ENCODE peak calls at places on chromosomes 3 and 15, in four cellular contexts. C is IMR-90, J is mesenchymal stem cell, E is mesendoderm. F is an unnamed sample. For H3K79me1, the result is how much of the 10 kb centered on the place peaks cover.

GRCh38 chr3:138686771-138687221 is 78.2 kb downstream of the FAIM start:
- DNase-seq in E (no peak), J (peak), C (peak), F (no peak)

GRCh38 chr3:66098436-66098835 is 59.7 kb upstream of the MAGI1 start:
- DNase-seq in E (no peak), C (peak), J (no peak), F (no peak)

GRCh38 chr3:139016430-139017048 is 4.2 kb downstream of the PRR23B start:
- DNase-seq in E (no peak), C (no peak), J (no peak), F (no peak)

GRCh38 chr15:60399246-60399915 is 1.6 kb upstream of the ANXA2 start:
- DNase-seq in E (no peak), C (no peak), J (no peak), F (peak)

GRCh38 chr15:51621917-51622268 is 678 bp downstream of the DMXL2 start:
- DNase-seq in E (peak), C (peak), J (peak), F (peak)

GRCh38 chr3:128879991-128880390 is 571 bp downstream of the ACAD9 start:
- DNase-seq in E (no peak), J (no peak), C (no peak), F (peak)

GRCh38 chr15:81334768-81335447 is 11.0 kb upstream of the STARD5 start:
- DNase-seq in C (no peak), E (no peak), J (no peak), F (no peak)

GRCh38 chr3:50515565-50516047 is 12.2 kb upstream of the CACNA2D2 start:
- DNase-seq in J (peak), E (peak), C (no peak), F (no peak)

GRCh38 chr15:91047545-91048199 is 25.3 kb upstream of the VPS33B start:
- DNase-seq in C (no peak), J (peak), E (no peak), F (no peak)

GRCh38 chr3:189502256-189502655 is 128.9 kb upstream of the TP63 start:
- DNase-seq in E (no peak), C (no peak), J (no peak), F (no peak)

GRCh38 chr3:53531749-53532148 is 37.3 kb downstream of the CACNA1D start:
- DNase-seq in J (no peak), E (peak), C (no peak), F (peak)

DNA sequence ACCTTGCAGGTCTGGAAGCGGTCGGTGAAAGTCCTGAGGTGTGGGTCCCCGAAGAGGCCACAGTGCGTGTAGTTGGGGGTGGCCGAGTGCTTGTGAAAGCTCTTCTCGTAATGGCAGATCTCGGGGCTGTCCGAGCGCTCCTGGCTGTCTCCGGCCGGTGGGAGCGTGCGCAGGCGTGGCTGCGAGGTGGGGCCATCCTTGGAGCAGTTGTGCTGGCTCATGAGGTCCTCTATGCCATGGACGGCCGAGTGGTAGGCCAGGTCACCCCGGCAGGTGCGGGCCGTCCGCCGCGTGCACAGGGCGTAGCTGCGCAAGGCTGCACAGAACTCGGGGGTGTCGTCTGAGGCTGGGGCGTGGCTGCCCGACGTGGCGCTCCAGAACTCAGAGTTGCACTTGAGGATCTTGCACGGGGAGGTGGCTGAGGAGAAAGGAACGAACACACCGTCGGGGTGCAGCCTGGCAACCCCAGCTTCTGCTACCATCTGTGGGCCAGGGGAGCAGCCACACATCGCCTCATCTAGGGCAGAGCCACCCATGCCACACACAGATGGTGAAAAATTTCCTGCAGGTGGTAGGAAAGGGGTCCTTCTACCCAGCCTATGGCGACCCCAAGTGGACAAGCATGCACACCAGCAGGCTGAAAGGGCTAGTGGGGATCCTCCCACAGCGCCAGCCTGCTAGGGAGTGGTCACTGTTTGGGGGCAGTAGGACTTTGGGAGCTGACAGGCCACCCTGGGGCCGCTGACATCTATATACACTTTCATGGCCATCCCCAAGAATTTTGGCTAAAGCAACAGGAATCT is 36.7 kb downstream of the RGMA start:
- DNase-seq in E (no peak), J (no peak), C (no peak), F (no peak)
- H3K79me1 ChIP-seq in E (under half), J (under half), C (under half), F (under half)

GRCh38 chr15:68574051-68574450 is 4.7 kb upstream of the CORO2B start:
- DNase-seq in C (no peak), E (no peak), J (no peak), F (no peak)

GRCh38 chr15:68574629-68575028 is 4.2 kb upstream of the CORO2B start:
- DNase-seq in J (no peak), E (no peak), C (no peak), F (no peak)

GRCh38 chr15:68578175-68578959 is 426 bp upstream of the CORO2B start:
- DNase-seq in J (peak), C (peak), E (peak), F (no peak)

GRCh38 chr15:68578960-68579935 is at the start of gene CORO2B:
- DNase-seq in J (peak), E (peak), C (peak), F (no peak)

DNA sequence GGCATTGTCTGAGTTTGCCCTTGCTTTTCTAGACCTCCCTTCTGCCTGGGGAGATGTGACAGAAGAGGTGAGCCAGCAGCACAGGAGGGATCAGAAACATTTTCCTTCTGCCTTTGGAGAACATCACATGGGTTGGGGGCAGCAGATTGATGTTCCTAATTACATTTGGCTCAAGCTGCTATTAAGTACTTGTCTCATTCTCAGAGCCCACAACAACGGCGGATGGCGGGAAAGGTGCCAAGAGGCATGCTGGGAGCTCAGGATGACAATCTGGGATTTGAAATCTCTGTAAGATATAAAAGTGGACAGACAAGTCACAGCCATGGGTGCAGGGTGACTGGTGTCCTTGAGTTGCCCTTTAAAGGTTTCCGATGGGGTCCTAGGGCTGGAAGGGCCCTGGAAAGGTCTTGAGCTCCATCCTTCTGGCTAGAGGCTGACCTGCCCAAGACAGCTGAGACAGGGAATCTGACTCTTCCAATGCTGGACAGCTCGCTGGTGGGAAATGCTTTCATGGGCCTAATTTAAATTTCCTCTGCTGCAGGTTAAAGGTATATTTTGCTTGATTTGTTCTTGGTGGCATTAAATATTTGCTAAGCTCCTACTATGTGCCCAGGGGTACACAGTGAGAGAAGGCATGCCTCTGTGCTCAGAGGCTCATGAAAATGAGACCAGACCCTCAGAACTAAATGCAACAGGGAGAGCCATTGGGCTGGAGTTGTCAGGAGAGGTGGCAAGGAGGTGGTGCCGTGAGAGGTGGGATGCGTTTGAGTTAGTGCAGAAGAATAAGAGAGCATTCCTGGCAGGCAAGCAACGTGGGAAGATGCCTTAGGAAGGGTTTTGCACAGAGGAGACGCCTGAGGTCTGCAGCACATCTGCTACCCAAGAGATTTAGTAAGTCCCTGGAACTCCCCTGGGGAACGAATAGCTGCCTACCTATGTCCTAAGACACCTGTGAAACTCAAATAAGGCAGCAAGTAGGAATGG is 2.2 kb upstream of the CORO2B start:
- DNase-seq in C (no peak), J (no peak), E (no peak), F (no peak)
- H3K4me2 ChIP-seq in C (no peak), J (no peak), E (no peak), F (no peak)

GRCh38 chr3:148992027-148992634 is 791 bp downstream of the GYG1 start:
- DNase-seq in C (no peak), J (peak), E (peak), F (peak)
- H4K8ac ChIP-seq in C (no peak), J (no peak), E (no peak), F (peak)

GRCh38 chr3:48423241-48423882 is 6.5 kb downstream of the PLXNB1 start:
- DNase-seq in C (no peak), E (no peak), J (no peak), F (no peak)

GRCh38 chr3:48423883-48424695 is 5.8 kb downstream of the PLXNB1 start:
- DNase-seq in E (no peak), C (no peak), J (no peak), F (no peak)

GRCh38 chr3:48426944-48427629 is 2.8 kb downstream of the PLXNB1 start:
- DNase-seq in J (no peak), C (no peak), E (no peak), F (no peak)

GRCh38 chr3:48426401-48426909 is 3.4 kb downstream of the PLXNB1 start:
- DNase-seq in E (no peak), C (no peak), J (no peak), F (no peak)

GRCh38 chr3:48425281-48425812 is 4.5 kb downstream of the PLXNB1 start:
- DNase-seq in C (no peak), J (no peak), E (no peak), F (no peak)
- H3K79me1 ChIP-seq in C (under half), J (half or more), E (under half), F (under half)

GRCh38 chr3:169744332-169745054 is 20.4 kb downstream of the TERC start:
- DNase-seq in C (peak), E (peak), J (no peak), F (no peak)

DNA sequence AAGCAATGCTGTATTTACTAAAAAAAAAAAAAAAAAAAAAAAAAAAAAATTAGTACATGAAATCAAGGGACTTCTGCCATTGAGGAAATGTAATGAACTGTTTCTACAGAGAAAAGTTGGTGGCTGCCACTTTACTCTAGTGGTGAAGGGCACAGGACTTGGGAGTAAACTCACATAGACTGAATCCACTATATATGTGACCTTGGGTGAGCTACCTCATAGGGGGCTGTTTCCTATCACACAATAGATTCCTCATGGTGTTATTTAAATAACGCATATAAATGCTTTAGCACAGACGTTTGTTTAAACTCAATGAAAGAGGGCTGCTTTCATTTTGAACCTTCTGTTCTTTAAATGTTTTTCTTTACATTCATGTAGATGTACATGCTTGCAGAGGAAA is 25.8 kb downstream of the TERC start:
- DNase-seq in J (no peak), C (no peak), E (no peak), F (no peak)
- H3K4me2 ChIP-seq in J (no peak), C (no peak), E (no peak), F (no peak)

GRCh38 chr15:31499953-31500808 is 173.5 kb downstream of the KLF13 start:
- DNase-seq in C (no peak), J (no peak), E (peak), F (no peak)
- H4K8ac ChIP-seq in C (no peak), J (no peak), E (no peak), F (peak)

GRCh38 chr3:46955801-46956259 is 20.7 kb downstream of the CCDC12 start:
- DNase-seq in E (no peak), C (peak), J (peak), F (no peak)

GRCh38 chr3:46954178-46954577 is 22.4 kb downstream of the CCDC12 start:
- DNase-seq in C (no peak), E (no peak), J (no peak), F (no peak)

GRCh38 chr3:46952813-46953212 is 23.7 kb downstream of the CCDC12 start:
- DNase-seq in E (no peak), J (no peak), C (no peak), F (no peak)

GRCh38 chr3:46953265-46954010 is 23.1 kb downstream of the CCDC12 start:
- DNase-seq in E (no peak), J (no peak), C (no peak), F (no peak)

GRCh38 chr3:46955157-46955556 is 21.4 kb downstream of the CCDC12 start:
- DNase-seq in J (no peak), C (no peak), E (no peak), F (no peak)
- H3K79me1 ChIP-seq in J (under half), C (under half), E (half or more), F (under half)

F was measured in trophoblast cell.